ENCODE peak calls at places on chromosomes 7 and 10, in eight cellular contexts. A is RWPE2; Q is CD8-positive, alpha-beta T cell; I is PC-3; S is prostate gland; M is dorsolateral prefrontal cortex; Y is breast epithelium; C is WERI-Rb-1. W is an unnamed sample.

GRCh38 chr10:101489355-101489754 is 98.7 kb downstream of the POLL start:
- DNase-seq in M (no peak), C (no peak), A (no peak), S (no peak), Y (no peak), I (peak), Q (no peak), W (peak)

GRCh38 chr10:7311256-7312178 is 99.3 kb downstream of the SFMBT2 start:
- DNase-seq in Q (no peak), I (peak), A (no peak), M (no peak), S (no peak), Y (no peak), C (no peak), W (peak)

GRCh38 chr7:40717242-40717641 is 582.4 kb downstream of the SUGCT start:
- DNase-seq in C (peak), S (no peak), Q (no peak), I (peak), M (no peak), A (peak), Y (peak), W (peak)

GRCh38 chr10:79038841-79039201 is 29.9 kb upstream of the ZMIZ1 start:
- DNase-seq in Y (no peak), Q (no peak), A (no peak), S (no peak), C (peak), M (no peak), I (no peak), W (no peak)

GRCh38 chr10:89646833-89647570 is 2.0 kb upstream of the PANK1 start:
- DNase-seq in S (no peak), A (no peak), C (peak), Y (no peak), M (no peak), I (no peak), Q (no peak), W (no peak)

GRCh38 chr7:332646-333398 is 42.9 kb downstream of the FOXL3 start:
- DNase-seq in C (peak), M (peak), Q (peak), S (peak), I (peak), Y (peak), A (peak), W (peak)

GRCh38 chr10:49620286-49620810 is 6.5 kb downstream of the CHAT start:
- DNase-seq in I (no peak), A (peak), M (peak), S (no peak), Y (no peak), C (no peak), Q (no peak), W (no peak)

GRCh38 chr7:151727579-151728285 is 149.2 kb downstream of the PRKAG2 start:
- DNase-seq in Y (peak), I (peak), M (no peak), S (peak), Q (peak), C (no peak), A (peak), W (peak)

GRCh38 chr7:28830831-28831230 is 127.3 kb downstream of the TRIL start:
- DNase-seq in Y (no peak), M (no peak), S (no peak), C (no peak), I (no peak), Q (no peak), A (no peak), W (no peak)

GRCh38 chr10:35336921-35337741 is 822 bp downstream of the CCNY start:
- DNase-seq in S (peak), Q (peak), I (peak), C (peak), M (peak), A (peak), Y (peak), W (peak)

GRCh38 chr7:15199482-15199881 is 296.9 kb upstream of the DGKB start:
- DNase-seq in M (no peak), Y (no peak), I (peak), Q (no peak), A (no peak), C (no peak), S (no peak), W (no peak)
- TF ChIP-seq CTCF in M (peak), Y (no peak), I (peak), Q (no peak), A (peak), C (peak), S (no peak), W (peak)

GRCh38 chr10:70822421-70822820 is 6.7 kb downstream of the SGPL1 start:
- DNase-seq in A (no peak), M (no peak), S (no peak), C (no peak), I (no peak), Q (no peak), Y (no peak), W (no peak)

GRCh38 chr10:70815504-70816219 is at the start of gene SGPL1:
- DNase-seq in S (peak), C (peak), I (peak), A (peak), Q (peak), Y (peak), M (peak), W (peak)

GRCh38 chr10:70816220-70816894 is 609 bp downstream of the SGPL1 start:
- DNase-seq in M (peak), Y (peak), Q (peak), A (peak), S (peak), C (peak), I (peak), W (peak)

DNA sequence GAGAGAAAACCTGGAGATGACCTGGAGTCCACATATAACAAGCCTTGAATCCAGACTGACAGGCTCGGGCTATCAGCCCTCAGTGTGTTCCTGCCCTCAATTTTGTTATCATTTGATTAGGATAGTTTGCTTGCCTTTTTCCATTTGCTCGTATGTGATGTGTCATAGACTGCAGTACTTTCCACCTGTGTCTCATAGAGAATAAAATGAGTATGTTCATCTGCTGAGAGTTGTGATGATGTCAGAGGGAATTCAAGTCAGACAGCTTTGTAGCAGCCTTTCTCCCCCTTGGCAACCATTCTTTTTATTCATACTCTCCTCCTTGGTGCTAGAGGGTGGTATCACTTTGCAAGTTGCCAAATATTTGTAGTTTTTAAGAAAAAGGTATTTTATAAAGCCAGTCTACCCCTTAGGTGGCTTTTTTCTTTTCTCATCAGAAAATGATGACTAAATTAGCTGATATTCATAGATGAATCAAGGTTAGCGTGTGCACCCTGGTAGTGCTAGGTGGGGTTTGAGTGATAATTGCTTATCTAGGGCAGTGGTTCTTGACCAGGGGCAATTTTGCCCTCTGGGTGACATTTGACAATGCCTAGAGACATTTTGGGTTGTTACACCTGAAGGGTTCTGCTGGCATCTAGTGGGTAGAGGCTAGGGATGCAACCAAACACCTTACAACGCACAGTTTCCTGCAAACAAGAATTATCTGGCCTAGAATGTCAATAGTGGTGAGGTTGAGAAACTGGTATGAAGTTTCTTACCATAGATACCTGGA is 5.4 kb downstream of the SGPL1 start:
- DNase-seq in Y (no peak), M (no peak), C (no peak), I (peak), S (no peak), Q (no peak), A (no peak), W (no peak)
- TF ChIP-seq CTCF in Y (no peak), M (no peak), C (no peak), I (peak), S (no peak), Q (no peak), A (no peak), W (no peak)

GRCh38 chr7:98280791-98281756 is at the start of gene BRI3:
- DNase-seq in S (peak), M (peak), A (peak), Q (peak), I (peak), Y (peak), C (peak), W (peak)
- TF ChIP-seq CTCF in S (no peak), M (no peak), A (no peak), Q (no peak), I (no peak), Y (peak), C (peak), W (peak)

GRCh38 chr10:104080762-104081161 is 4.9 kb downstream of the COL17A1 start:
- DNase-seq in A (no peak), Y (no peak), M (no peak), Q (no peak), S (no peak), I (peak), C (peak), W (peak)
- TF ChIP-seq CTCF in A (peak), Y (peak), M (no peak), Q (no peak), S (no peak), I (peak), C (peak), W (peak)

GRCh38 chr10:55158643-55159042 is 357.6 kb upstream of the PCDH15 start:
- DNase-seq in C (no peak), S (no peak), A (no peak), Q (no peak), I (no peak), Y (no peak), M (no peak), W (no peak)
- TF ChIP-seq CTCF in C (no peak), S (no peak), A (no peak), Q (no peak), I (no peak), Y (no peak), M (no peak), W (no peak)